ENCODE peak calls at places on chromosome 5, in ten cellular contexts. M is natural killer cell, P is glutamatergic neuron, N is GM20000, T is heart right ventricle, Q is SK-N-SH, V is AG04450, E is kidney epithelial cell, I is ovary, J is HFF-Myc. A is an unnamed sample.

GRCh38 chr5:175712681-175713085 is 54.8 kb downstream of the HRH2 start:
- DNase-seq in M (no peak), P (no peak), N (no peak), T (no peak), Q (peak), V (no peak), E (no peak), I (no peak), J (no peak), A (no peak)

GRCh38 chr5:128304121-128304520 is 220.6 kb downstream of the SLC12A2 start:
- DNase-seq in M (no peak), P (no peak), N (no peak), T (no peak), Q (no peak), V (no peak), E (peak), I (no peak), J (peak), A (no peak)

GRCh38 chr5:159878988-159879471 is 37.3 kb upstream of the ADRA1B start:
- DNase-seq in M (no peak), P (peak), N (no peak), T (peak), Q (peak), V (peak), E (no peak), I (peak), J (no peak), A (peak)

GRCh38 chr5:130400091-130400490 is 495.8 kb downstream of the CHSY3 start:
- DNase-seq in M (no peak), P (no peak), N (no peak), T (no peak), Q (no peak), V (no peak), E (no peak), I (no peak), J (no peak), A (peak)

GRCh38 chr5:54257366-54258118 is 52.8 kb downstream of the ARL15 start:
- DNase-seq in M (no peak), P (no peak), N (no peak), T (no peak), Q (no peak), V (no peak), E (no peak), I (no peak), J (no peak), A (peak)

GRCh38 chr5:98770158-98770910 is 3.1 kb upstream of the RGMB start:
- DNase-seq in M (no peak), P (peak), N (peak), T (peak), Q (peak), V (no peak), E (no peak), I (peak), J (no peak), A (peak)

GRCh38 chr5:171569065-171569712 is 149.7 kb downstream of the FGF18 start:
- DNase-seq in M (no peak), P (no peak), N (no peak), T (no peak), Q (no peak), V (no peak), E (no peak), I (no peak), J (no peak), A (no peak)

GRCh38 chr5:59354811-59355210 is 538.7 kb downstream of the PDE4D start:
- DNase-seq in M (no peak), P (no peak), N (no peak), T (no peak), Q (no peak), V (no peak), E (no peak), I (no peak), J (no peak), A (no peak)

GRCh38 chr5:24364711-24365110 is 280.1 kb downstream of the CDH10 start:
- DNase-seq in M (no peak), P (no peak), N (no peak), T (no peak), Q (no peak), V (no peak), E (no peak), I (no peak), J (no peak), A (no peak)

GRCh38 chr5:133664422-133664821 is 52.1 kb upstream of the FSTL4 start:
- DNase-seq in M (no peak), P (no peak), N (no peak), T (no peak), Q (no peak), V (no peak), E (peak), I (no peak), J (no peak), A (no peak)

GRCh38 chr5:4627887-4628286 is 512.2 kb upstream of the ADAMTS16 start:
- DNase-seq in M (no peak), P (peak), N (no peak), T (no peak), Q (no peak), V (no peak), E (no peak), I (no peak), J (no peak), A (no peak)

GRCh38 chr5:6819521-6819920 is 106.3 kb downstream of the TENT4A start:
- DNase-seq in M (no peak), P (no peak), N (no peak), T (no peak), Q (no peak), V (no peak), E (no peak), I (no peak), J (no peak), A (no peak)

GRCh38 chr5:66606713-66607112 is 10.5 kb downstream of the MAST4 start:
- DNase-seq in M (no peak), P (no peak), N (no peak), T (no peak), Q (no peak), V (no peak), E (no peak), I (no peak), J (no peak), A (no peak)

GRCh38 chr5:176578391-176578808 is 29.3 kb downstream of the CDHR2 start:
- DNase-seq in M (no peak), P (peak), N (peak), T (no peak), Q (peak), V (no peak), E (no peak), I (peak), J (no peak), A (no peak)

GRCh38 chr5:9932770-9933169 is 302.6 kb upstream of the TAS2R1 start:
- DNase-seq in M (no peak), P (no peak), N (no peak), T (no peak), Q (peak), V (peak), E (no peak), I (no peak), J (peak), A (no peak)

GRCh38 chr5:66987949-66988838 is 208.4 kb downstream of the CD180 start:
- DNase-seq in M (no peak), P (no peak), N (peak), T (no peak), Q (peak), V (no peak), E (no peak), I (no peak), J (no peak), A (no peak)

GRCh38 chr5:10555134-10555733 is 8.6 kb upstream of the ANKRD33B start:
- DNase-seq in M (no peak), P (no peak), N (no peak), T (no peak), Q (peak), V (peak), E (peak), I (no peak), J (peak), A (no peak)

GRCh38 chr5:124923131-124923530 is 176.7 kb upstream of the ZNF608 start:
- DNase-seq in M (no peak), P (no peak), N (no peak), T (peak), Q (no peak), V (no peak), E (no peak), I (no peak), J (no peak), A (no peak)

GRCh38 chr5:10018211-10018610 is 231.5 kb downstream of the ATPSCKMT start:
- DNase-seq in M (no peak), P (no peak), N (no peak), T (no peak), Q (no peak), V (no peak), E (no peak), I (no peak), J (no peak), A (no peak)

GRCh38 chr5:90434116-90434714 is 24.7 kb upstream of the CETN3 start:
- DNase-seq in M (no peak), P (peak), N (peak), T (no peak), Q (peak), V (no peak), E (no peak), I (peak), J (no peak), A (no peak)

GRCh38 chr5:96321371-96321770 is 111.7 kb downstream of the PCSK1 start:
- DNase-seq in M (no peak), P (no peak), N (no peak), T (no peak), Q (no peak), V (no peak), E (no peak), I (no peak), J (no peak), A (no peak)

GRCh38 chr5:151615431-151615830 is 24.3 kb upstream of the FAT2 start:
- DNase-seq in M (no peak), P (no peak), N (no peak), T (no peak), Q (no peak), V (no peak), E (no peak), I (no peak), J (no peak), A (no peak)

GRCh38 chr5:142298789-142299188 is 26.0 kb downstream of the SPRY4 start:
- DNase-seq in M (no peak), P (no peak), N (no peak), T (no peak), Q (no peak), V (no peak), E (no peak), I (no peak), J (no peak), A (no peak)

GRCh38 chr5:60287174-60287771 is 393.7 kb upstream of the PDE4D start:
- DNase-seq in M (no peak), P (peak), N (peak), T (no peak), Q (peak), V (no peak), E (no peak), I (no peak), J (peak), A (peak)

GRCh38 chr5:61809651-61810050 is 477.6 kb downstream of the ZSWIM6 start:
- DNase-seq in M (no peak), P (no peak), N (no peak), T (no peak), Q (no peak), V (no peak), E (no peak), I (no peak), J (no peak), A (no peak)

GRCh38 chr5:158976035-158976434 is 123.7 kb downstream of the EBF1 start:
- DNase-seq in M (no peak), P (no peak), N (no peak), T (no peak), Q (no peak), V (peak), E (peak), I (no peak), J (peak), A (no peak)

GRCh38 chr5:124906339-124907097 is 160.1 kb upstream of the ZNF608 start:
- DNase-seq in M (no peak), P (peak), N (no peak), T (peak), Q (peak), V (peak), E (peak), I (peak), J (peak), A (peak)

GRCh38 chr5:96374653-96375052 is 58.4 kb downstream of the PCSK1 start:
- DNase-seq in M (no peak), P (no peak), N (no peak), T (no peak), Q (no peak), V (no peak), E (no peak), I (no peak), J (no peak), A (no peak)

GRCh38 chr5:79418276-79418675 is 95.7 kb downstream of the HOMER1 start:
- DNase-seq in M (no peak), P (no peak), N (no peak), T (no peak), Q (no peak), V (no peak), E (no peak), I (no peak), J (no peak), A (no peak)

GRCh38 chr5:127385936-127386335 is 95.3 kb downstream of the MEGF10 start:
- DNase-seq in M (no peak), P (no peak), N (no peak), T (no peak), Q (no peak), V (no peak), E (no peak), I (no peak), J (no peak), A (no peak)

GRCh38 chr5:115068239-115069086 is 101.2 kb downstream of the TRIM36 start:
- DNase-seq in M (no peak), P (no peak), N (peak), T (no peak), Q (no peak), V (no peak), E (no peak), I (no peak), J (peak), A (no peak)

GRCh38 chr5:62829241-62829986 is 250.8 kb downstream of the LRRC70 start:
- DNase-seq in M (no peak), P (no peak), N (no peak), T (no peak), Q (no peak), V (no peak), E (no peak), I (peak), J (no peak), A (no peak)

GRCh38 chr5:95858023-95858461 is 35.5 kb upstream of the GLRX start:
- DNase-seq in M (no peak), P (no peak), N (no peak), T (peak), Q (no peak), V (peak), E (no peak), I (peak), J (no peak), A (no peak)

GRCh38 chr5:86890375-86890774 is 272.6 kb downstream of the COX7C start:
- DNase-seq in M (no peak), P (no peak), N (no peak), T (no peak), Q (no peak), V (no peak), E (no peak), I (no peak), J (no peak), A (no peak)

GRCh38 chr5:144036476-144036875 is 134.0 kb downstream of the YIPF5 start:
- DNase-seq in M (no peak), P (no peak), N (no peak), T (no peak), Q (no peak), V (no peak), E (no peak), I (no peak), J (no peak), A (no peak)

GRCh38 chr5:94481059-94481458 is 137.3 kb downstream of the KIAA0825 start:
- DNase-seq in M (no peak), P (no peak), N (no peak), T (no peak), Q (no peak), V (no peak), E (no peak), I (no peak), J (no peak), A (no peak)

DNA sequence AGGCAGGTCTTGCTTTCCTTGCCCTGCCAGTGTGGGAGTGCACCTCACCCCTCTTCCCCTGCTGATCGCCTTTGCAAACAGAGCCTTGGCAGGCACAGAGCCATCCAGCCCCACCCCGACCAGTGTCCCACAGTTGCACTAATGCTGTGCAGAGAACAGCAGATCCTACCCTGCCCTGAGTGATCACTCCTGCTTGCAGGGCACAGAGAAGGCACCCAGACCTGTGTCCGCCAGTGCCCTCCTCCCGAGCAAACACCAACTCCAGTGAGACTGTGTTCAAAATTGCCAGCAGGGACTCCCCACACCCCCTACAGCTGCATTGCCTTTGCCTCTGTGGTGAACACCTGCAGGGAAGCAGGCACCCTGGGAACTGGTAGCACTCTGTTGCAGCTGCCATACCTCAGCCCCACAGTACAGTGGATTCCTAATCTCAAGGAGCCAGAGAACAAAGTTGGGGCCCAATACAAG is 93.1 kb upstream of the PIK3R1 start:
- DNase-seq in M (no peak), P (no peak), N (no peak), T (no peak), Q (no peak), V (no peak), E (no peak), I (no peak), J (no peak), A (no peak)
- TF ChIP-seq CTCF in M (no peak), P (no peak), N (no peak), T (no peak), Q (no peak), V (no peak), E (no peak), I (no peak), J (no peak), A (no peak)

DNA sequence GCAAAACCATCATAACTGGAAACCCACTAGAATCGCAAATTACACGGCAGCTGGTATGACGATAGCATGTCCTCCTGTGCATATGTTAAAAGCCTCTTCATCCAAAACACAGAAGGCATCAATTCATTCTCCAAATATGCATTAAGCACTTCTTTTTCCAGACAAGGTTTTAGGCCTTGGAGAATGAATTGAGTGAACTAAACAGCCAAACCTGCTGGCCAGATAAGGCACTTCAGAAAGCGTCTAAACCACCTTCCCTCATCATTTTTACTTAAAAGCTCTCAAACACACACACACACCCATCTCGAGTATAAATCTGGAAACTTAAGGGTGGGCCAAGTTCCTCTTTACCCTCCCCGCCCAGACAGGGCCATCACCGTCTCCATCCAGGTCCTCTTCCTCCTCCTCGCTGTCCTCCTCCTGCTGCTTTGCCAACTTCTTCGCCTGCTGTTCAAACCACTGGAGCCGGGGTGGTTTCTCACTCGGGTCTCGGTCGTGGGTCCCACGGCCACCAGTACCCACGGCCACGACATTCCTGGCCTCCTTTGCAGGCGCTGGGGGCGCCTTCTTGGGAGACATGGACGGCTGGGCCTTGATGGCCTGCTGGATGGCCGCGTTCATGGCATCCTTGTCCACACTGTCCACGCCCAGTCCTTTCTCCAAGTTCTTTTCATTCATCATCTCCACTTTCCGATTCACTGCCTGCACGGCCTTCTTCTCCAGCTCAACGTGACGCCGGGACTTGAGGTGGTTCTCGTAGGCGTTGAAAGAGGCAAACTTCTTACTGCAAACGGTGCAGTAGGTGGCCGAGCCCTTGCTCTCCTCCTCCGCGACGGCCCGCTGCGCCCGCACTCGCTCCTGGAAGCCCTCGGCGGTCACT is 696 bp downstream of the ZNF622 start:
- DNase-seq in M (peak), P (peak), N (no peak), T (no peak), Q (no peak), V (no peak), E (no peak), I (no peak), J (no peak), A (no peak)
- TF ChIP-seq CTCF in M (no peak), P (peak), N (no peak), T (no peak), Q (no peak), V (peak), E (no peak), I (no peak), J (no peak), A (no peak)

GRCh38 chr5:162699361-162699760 is 631.8 kb downstream of the GABRG2 start:
- DNase-seq in M (no peak), P (no peak), N (no peak), T (no peak), Q (no peak), V (no peak), E (no peak), I (no peak), J (no peak), A (no peak)
- TF ChIP-seq CTCF in M (no peak), P (no peak), N (no peak), T (peak), Q (peak), V (no peak), E (no peak), I (no peak), J (no peak), A (no peak)

DNA sequence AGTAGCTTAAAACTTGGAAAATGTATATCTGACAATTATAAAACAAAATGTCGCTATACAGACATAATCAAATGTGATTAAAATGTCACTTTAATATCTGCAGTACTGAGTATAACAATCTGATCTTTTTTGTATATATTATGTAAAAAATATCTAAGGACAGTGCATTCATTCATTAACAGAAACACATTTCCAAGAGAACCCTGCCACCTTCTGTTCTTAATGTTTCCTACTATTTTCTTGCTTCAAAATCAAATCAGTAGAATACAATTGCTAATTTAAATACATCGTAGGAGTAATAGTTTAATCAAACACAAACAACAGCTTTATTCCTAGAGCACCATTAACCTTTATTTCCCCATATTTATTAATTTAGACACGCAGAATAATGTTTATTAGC is 142.6 kb upstream of the ST8SIA4 start:
- DNase-seq in M (no peak), P (no peak), N (peak), T (no peak), Q (no peak), V (no peak), E (no peak), I (no peak), J (no peak), A (no peak)
- TF ChIP-seq CTCF in M (peak), P (no peak), N (no peak), T (peak), Q (peak), V (peak), E (no peak), I (no peak), J (no peak), A (no peak)

DNA sequence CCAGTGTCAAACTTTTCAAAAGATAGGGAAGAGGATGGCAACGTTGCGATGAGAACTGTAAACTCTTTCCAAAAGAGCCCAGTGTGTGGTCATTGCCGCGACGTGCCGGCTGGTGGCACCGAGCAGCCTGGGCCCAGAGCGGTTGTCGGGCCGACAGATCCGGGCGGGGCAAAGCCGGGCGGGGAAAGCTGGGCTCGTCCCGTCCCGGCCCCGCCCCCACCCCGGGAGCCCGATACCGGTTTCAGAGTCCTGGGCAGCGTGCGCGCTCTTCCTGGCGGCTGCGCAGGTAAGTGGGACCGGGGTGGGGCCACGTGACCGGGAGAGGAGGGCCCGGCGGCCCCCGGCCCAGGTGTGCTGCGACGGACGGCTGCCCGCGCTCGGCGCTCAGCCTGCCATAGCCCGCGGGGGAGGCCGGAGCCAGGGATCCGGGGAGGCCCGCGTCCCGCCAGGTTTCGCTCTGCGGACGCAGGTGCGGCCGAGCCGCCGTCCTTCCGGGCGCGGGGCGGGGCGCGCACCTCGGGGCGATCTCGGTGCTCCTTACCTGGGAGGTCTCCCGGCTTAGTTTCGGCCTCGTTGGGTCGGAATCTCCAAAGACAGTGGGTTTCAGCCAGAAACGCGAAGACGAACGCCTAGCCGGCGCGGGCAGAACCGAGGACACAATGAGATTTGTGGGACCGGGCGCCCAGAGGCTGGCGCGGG is at the start of gene MARVELD2:
- DNase-seq in M (peak), P (peak), N (peak), T (peak), Q (peak), V (no peak), E (peak), I (peak), J (no peak), A (no peak)
- TF ChIP-seq CTCF in M (no peak), P (no peak), N (no peak), T (peak), Q (no peak), V (peak), E (peak), I (no peak), J (no peak), A (peak)